ENCODE peak calls at places on chromosomes 2 and 18, in nine cellular contexts. G, X, S, M, Y, F, Z, D and T are unnamed samples.

GRCh38 chr2:108988796-108989713 is at the start of gene EDAR:
- DNase-seq in S (peak), Z (peak), M (peak), F (peak), Y (peak), G (peak), X (no peak), D (peak), T (peak)

GRCh38 chr2:201996006-201996405 is 37.6 kb upstream of the FZD7 start:
- DNase-seq in D (no peak), G (no peak), F (no peak), X (no peak), S (no peak), Z (peak), M (peak), Y (no peak), T (no peak)

GRCh38 chr2:4368907-4369306 is 665.5 kb downstream of the DCDC2C start:
- DNase-seq in G (no peak), S (no peak), F (no peak), Y (no peak), X (no peak), D (no peak), M (no peak), Z (no peak), T (no peak)

GRCh38 chr2:114123925-114124324 is 234.0 kb downstream of the ACTR3 start:
- DNase-seq in X (no peak), Y (no peak), G (no peak), F (no peak), D (no peak), S (no peak), M (no peak), Z (no peak), T (no peak)

GRCh38 chr2:235740821-235741220 is 247.0 kb downstream of the AGAP1 start:
- DNase-seq in F (peak), D (peak), X (no peak), Z (peak), M (peak), S (no peak), G (no peak), Y (no peak), T (peak)

GRCh38 chr2:120985997-120986651 is 250.5 kb downstream of the GLI2 start:
- DNase-seq in Y (no peak), D (no peak), X (no peak), F (no peak), M (no peak), Z (no peak), G (no peak), S (no peak), T (no peak)

GRCh38 chr2:189726849-189727248 is 35.7 kb downstream of the OSGEPL1 start:
- DNase-seq in Y (no peak), D (no peak), G (no peak), S (no peak), Z (no peak), X (no peak), M (no peak), F (no peak), T (no peak)

GRCh38 chr2:68766378-68766845 is 31.8 kb downstream of the ARHGAP25 start:
- DNase-seq in Z (no peak), S (peak), Y (peak), D (peak), F (peak), X (no peak), M (no peak), G (no peak), T (peak)

GRCh38 chr2:152505495-152505906 is 170.5 kb downstream of the FMNL2 start:
- DNase-seq in X (no peak), G (no peak), Z (no peak), S (no peak), F (peak), D (no peak), M (no peak), Y (no peak), T (peak)

GRCh38 chr2:232876071-232876977 is 6.3 kb downstream of the SNORC start:
- DNase-seq in F (no peak), D (no peak), M (peak), G (peak), X (no peak), Z (peak), S (no peak), Y (peak), T (peak)

GRCh38 chr2:19682493-19682892 is 219.3 kb downstream of the TTC32 start:
- DNase-seq in D (no peak), X (no peak), Y (no peak), Z (no peak), M (peak), F (peak), G (no peak), S (no peak), T (no peak)

GRCh38 chr18:39667905-39668304 is 2102.3 kb upstream of the CELF4 start:
- DNase-seq in Y (no peak), S (no peak), Z (no peak), F (no peak), G (no peak), M (no peak), X (no peak), D (no peak), T (peak)

GRCh38 chr18:44715841-44716240 is 35.2 kb downstream of the SETBP1 start:
- DNase-seq in X (no peak), D (no peak), Y (no peak), G (no peak), F (no peak), S (no peak), Z (no peak), M (no peak), T (no peak)

GRCh38 chr2:237132799-237133198 is 47.1 kb downstream of the COPS8 start:
- DNase-seq in M (no peak), G (no peak), D (peak), X (no peak), S (peak), F (peak), Y (no peak), Z (peak), T (peak)

GRCh38 chr2:121529439-121530209 is 1.1 kb upstream of the RNU4ATAC start:
- DNase-seq in Z (no peak), S (peak), F (peak), X (peak), M (peak), G (no peak), Y (no peak), D (peak), T (peak)

GRCh38 chr2:129619471-129619870 is 360.0 kb upstream of the RAB6C start:
- DNase-seq in M (no peak), G (no peak), F (no peak), X (no peak), S (no peak), Y (no peak), Z (peak), D (no peak), T (no peak)

GRCh38 chr2:177078416-177078815 is 134.2 kb upstream of the HNRNPA3 start:
- DNase-seq in G (no peak), Z (no peak), D (peak), S (no peak), X (no peak), F (peak), M (peak), Y (no peak), T (no peak)

GRCh38 chr2:48607307-48608014 is 10.2 kb upstream of the GTF2A1L start:
- DNase-seq in G (no peak), Y (no peak), D (no peak), Z (no peak), F (peak), S (no peak), M (no peak), X (no peak), T (no peak)

GRCh38 chr2:99864561-99865216 is 277.7 kb downstream of the AFF3 start:
- DNase-seq in G (no peak), X (no peak), D (no peak), Y (no peak), Z (no peak), F (peak), S (no peak), M (no peak), T (no peak)

GRCh38 chr18:57841568-57841967 is 38.5 kb upstream of the ATP8B1 start:
- DNase-seq in D (no peak), Z (no peak), F (no peak), X (no peak), Y (no peak), G (no peak), M (no peak), S (no peak), T (no peak)

GRCh38 chr2:128638311-128638710 is 319.6 kb upstream of the HS6ST1 start:
- DNase-seq in G (peak), F (peak), D (peak), S (no peak), X (no peak), Y (no peak), Z (peak), M (no peak), T (no peak)

GRCh38 chr18:11654736-11655604 is 34.1 kb upstream of the GNAL start:
- DNase-seq in Y (no peak), G (peak), M (peak), Z (peak), D (peak), S (peak), F (peak), X (no peak), T (peak)

GRCh38 chr2:187693923-187694322 is 139.7 kb upstream of the TFPI start:
- DNase-seq in X (no peak), F (no peak), D (no peak), Z (no peak), S (no peak), Y (no peak), M (no peak), G (no peak), T (no peak)

GRCh38 chr2:160064916-160065315 is 2.5 kb upstream of the PLA2R1 start:
- DNase-seq in G (no peak), X (no peak), F (no peak), Z (no peak), M (no peak), S (no peak), D (no peak), Y (no peak), T (no peak)

GRCh38 chr2:40550085-40550484 is 98.2 kb upstream of the SLC8A1 start:
- DNase-seq in X (no peak), G (no peak), Z (no peak), M (no peak), F (no peak), D (no peak), Y (no peak), S (no peak), T (no peak)

GRCh38 chr2:4745596-4745995 is 946.6 kb upstream of the SOX11 start:
- DNase-seq in G (no peak), Y (no peak), X (no peak), F (no peak), D (no peak), M (no peak), Z (peak), S (no peak), T (no peak)

GRCh38 chr2:232486558-232487384 is 863 bp downstream of the ECEL1 start:
- DNase-seq in Z (peak), Y (no peak), S (no peak), X (no peak), F (no peak), M (no peak), G (no peak), D (no peak), T (no peak)

GRCh38 chr2:109148347-109148746 is 19.3 kb downstream of the SH3RF3 start:
- DNase-seq in G (no peak), S (peak), X (no peak), Z (no peak), D (peak), F (no peak), Y (no peak), M (no peak), T (no peak)

GRCh38 chr2:16756831-16757644 is 91.4 kb upstream of the CYRIA start:
- DNase-seq in Z (peak), Y (peak), M (peak), G (peak), F (peak), D (peak), X (peak), S (peak), T (peak)

GRCh38 chr2:105249181-105249580 is 7.6 kb downstream of the GPR45 start:
- DNase-seq in M (no peak), Y (no peak), G (no peak), X (no peak), F (peak), S (no peak), Z (no peak), D (no peak), T (no peak)

GRCh38 chr2:98583866-98584618 is 24.3 kb downstream of the COA5 start:
- DNase-seq in G (no peak), X (no peak), M (no peak), F (no peak), Z (peak), D (no peak), S (no peak), Y (no peak), T (no peak)

GRCh38 chr2:137886432-137886831 is 77.8 kb upstream of the HNMT start:
- DNase-seq in Y (no peak), X (no peak), D (peak), F (peak), M (peak), Z (peak), G (no peak), S (peak), T (no peak)

GRCh38 chr2:17107131-17107530 is 411.1 kb downstream of the RAD51AP2 start:
- DNase-seq in Z (no peak), X (no peak), S (no peak), G (no peak), M (no peak), Y (no peak), D (no peak), F (no peak), T (no peak)

GRCh38 chr18:61991201-61991600 is 98.4 kb upstream of the RNF152 start:
- DNase-seq in Z (no peak), S (no peak), M (no peak), D (no peak), X (no peak), F (peak), Y (no peak), G (no peak), T (peak)

GRCh38 chr2:238685713-238686112 is 162.2 kb upstream of the TWIST2 start:
- DNase-seq in Y (no peak), S (no peak), M (no peak), X (no peak), D (no peak), F (no peak), G (no peak), Z (peak), T (no peak)

GRCh38 chr2:98839292-98839691 is 96.7 kb downstream of the CRACDL start:
- DNase-seq in X (no peak), M (no peak), D (no peak), F (peak), G (no peak), Y (no peak), Z (no peak), S (no peak), T (no peak)

GRCh38 chr2:178404380-178404767 is 46.6 kb downstream of the PRKRA start:
- DNase-seq in M (no peak), S (no peak), Z (no peak), F (peak), D (peak), G (no peak), X (peak), Y (no peak), T (peak)